ENCODE peak calls at places on chromosomes 16 and 17, in seven cellular contexts. U is fibroblast of lung, P is MM.1S, C is choroid plexus epithelial cell, E is sigmoid colon, O is SJSA1, R is NCI-H2107. S is an unnamed sample.

GRCh38 chr17:61997649-61998048 is 67.4 kb downstream of the MED13 start:
- DNase-seq in U (peak; percentile 73), P (no peak), C (peak; percentile 67), E (no peak), O (no peak), R (no peak), S (peak; percentile 77)

GRCh38 chr17:56358651-56359050 is 205.4 kb downstream of the ANKFN1 start:
- DNase-seq in U (peak; percentile 34), P (no peak), C (no peak), E (no peak), O (peak; percentile 72), R (no peak), S (no peak)

GRCh38 chr16:5523794-5524193 is 426.2 kb upstream of the EEF2KMT start:
- DNase-seq in U (no peak), P (no peak), C (no peak), E (no peak), O (no peak), R (no peak), S (no peak)

GRCh38 chr17:3531266-3532101 is 26.1 kb downstream of the TRPV3 start:
- DNase-seq in U (no peak), P (no peak), C (no peak), E (peak; percentile 71), O (no peak), R (no peak), S (no peak)

GRCh38 chr17:61451538-61452300 is 503 bp upstream of the TBX4 start:
- DNase-seq in U (no peak), P (no peak), C (no peak), E (peak; percentile 55), O (no peak), R (no peak), S (no peak)

GRCh38 chr17:36849871-36850348 is 87.4 kb upstream of the LHX1 start:
- DNase-seq in U (peak; percentile 83), P (no peak), C (peak; percentile 78), E (no peak), O (peak; percentile 54), R (no peak), S (peak; percentile 25)

GRCh38 chr16:84228321-84228838 is 11.4 kb downstream of the KCNG4 start:
- DNase-seq in U (peak; percentile 89), P (no peak), C (peak; percentile 88), E (peak; percentile 83), O (peak; percentile 68), R (no peak), S (peak; percentile 92)

GRCh38 chr16:67959520-67959919 is 8.9 kb downstream of the SLC12A4 start:
- DNase-seq in U (peak; percentile 46), P (no peak), C (peak; percentile 47), E (peak; percentile 86), O (peak; percentile 91), R (no peak), S (peak; percentile 49)

GRCh38 chr17:75352079-75352569 is 53.4 kb downstream of the GRB2 start:
- DNase-seq in U (peak; percentile 44), P (no peak), C (peak; percentile 27), E (no peak), O (no peak), R (no peak), S (no peak)

GRCh38 chr17:78736526-78737079 is 45.5 kb downstream of the CYTH1 start:
- DNase-seq in U (no peak), P (peak; percentile 90), C (no peak), E (peak; percentile 80), O (no peak), R (no peak), S (no peak)

GRCh38 chr17:43431741-43432523 is 33.1 kb downstream of the ARL4D start:
- DNase-seq in U (peak; percentile 76), P (no peak), C (peak; percentile 26), E (peak; percentile 75), O (no peak), R (no peak), S (peak; percentile 72)

GRCh38 chr16:57536306-57537193 is at the start of gene CCDC102A:
- DNase-seq in U (peak; percentile 54), P (peak; percentile 20), C (no peak), E (no peak), O (peak; percentile 58), R (no peak), S (no peak)

GRCh38 chr16:23288726-23289512 is 13.2 kb upstream of the SCNN1B start:
- DNase-seq in U (no peak), P (peak; percentile 61), C (no peak), E (no peak), O (no peak), R (no peak), S (no peak)

GRCh38 chr17:77948690-77949114 is 9.8 kb upstream of the TNRC6C start:
- DNase-seq in U (peak; percentile 67), P (no peak), C (peak; percentile 61), E (no peak), O (peak; percentile 42), R (no peak), S (peak; percentile 30)

GRCh38 chr17:6456321-6456720 is 12.1 kb downstream of the PIMREG start:
- DNase-seq in U (no peak), P (no peak), C (no peak), E (no peak), O (no peak), R (no peak), S (no peak)

GRCh38 chr16:55051571-55051970 is 120.9 kb downstream of the IRX5 start:
- DNase-seq in U (no peak), P (no peak), C (no peak), E (peak; percentile 25), O (no peak), R (no peak), S (no peak)

GRCh38 chr16:67431077-67431804 is at the start of gene HSD11B2:
- DNase-seq in U (peak; percentile 38), P (peak; percentile 43), C (peak; percentile 36), E (no peak), O (no peak), R (no peak), S (no peak)

GRCh38 chr17:79790805-79791353 is 6.0 kb downstream of the CBX8 start:
- DNase-seq in U (no peak), P (no peak), C (no peak), E (no peak), O (no peak), R (no peak), S (no peak)

GRCh38 chr17:28328325-28328724 is 6.9 kb downstream of the IFT20 start:
- DNase-seq in U (no peak), P (no peak), C (peak; percentile 87), E (peak; percentile 28), O (no peak), R (no peak), S (no peak)

GRCh38 chr16:51165043-51165442 is 14.0 kb upstream of the SALL1 start:
- DNase-seq in U (no peak), P (no peak), C (no peak), E (no peak), O (no peak), R (no peak), S (no peak)

GRCh38 chr17:68462381-68463210 is 5.3 kb upstream of the WIPI1 start:
- DNase-seq in U (peak; percentile 65), P (peak; percentile 88), C (peak; percentile 91), E (peak; percentile 78), O (peak; percentile 73), R (peak; percentile 79), S (peak; percentile 67)

GRCh38 chr17:79942591-79943353 is 92.9 kb downstream of the TBC1D16 start:
- DNase-seq in U (peak; percentile 46), P (no peak), C (no peak), E (peak; percentile 70), O (peak; percentile 69), R (no peak), S (no peak)

GRCh38 chr16:13557476-13557875 is 362.5 kb upstream of the ERCC4 start:
- DNase-seq in U (no peak), P (no peak), C (no peak), E (no peak), O (no peak), R (no peak), S (no peak)

GRCh38 chr16:31568577-31569359 is 41.1 kb downstream of the AHSP start:
- DNase-seq in U (peak; percentile 4), P (no peak), C (peak; percentile 3), E (no peak), O (no peak), R (no peak), S (no peak)

GRCh38 chr16:70252355-70252988 is 732 bp upstream of the EXOSC6 start:
- DNase-seq in U (no peak), P (no peak), C (peak; percentile 19), E (no peak), O (no peak), R (no peak), S (no peak)

GRCh38 chr16:75244844-75245758 is 6.3 kb downstream of the BCAR1 start:
- DNase-seq in U (peak; percentile 99), P (no peak), C (peak; percentile 98), E (peak; percentile 97), O (peak; percentile 100), R (no peak), S (peak; percentile 87)

GRCh38 chr17:9684955-9685621 is 39.8 kb downstream of the USP43 start:
- DNase-seq in U (peak; percentile 47), P (no peak), C (peak; percentile 23), E (no peak), O (no peak), R (no peak), S (no peak)

GRCh38 chr17:37309051-37309450 is 66.7 kb upstream of the C17orf78 start:
- DNase-seq in U (no peak), P (no peak), C (no peak), E (no peak), O (no peak), R (no peak), S (no peak)

GRCh38 chr16:12436201-12436657 is 367.5 kb downstream of the CPPED1 start:
- DNase-seq in U (no peak), P (no peak), C (no peak), E (no peak), O (no peak), R (peak; percentile 64), S (no peak)

GRCh38 chr17:10118788-10119130 is 79.6 kb downstream of the GAS7 start:
- DNase-seq in U (no peak), P (no peak), C (no peak), E (peak; percentile 56), O (no peak), R (no peak), S (no peak)

GRCh38 chr17:76714822-76715461 is 4.2 kb upstream of the MXRA7 start:
- DNase-seq in U (no peak), P (peak; percentile 81), C (peak; percentile 67), E (peak; percentile 80), O (peak; percentile 82), R (no peak), S (no peak)

GRCh38 chr17:78427140-78427539 is 48.7 kb downstream of the PGS1 start:
- DNase-seq in U (no peak), P (no peak), C (no peak), E (no peak), O (no peak), R (no peak), S (no peak)

GRCh38 chr16:72291121-72291520 is 119.2 kb upstream of the PMFBP1 start:
- DNase-seq in U (peak; percentile 77), P (no peak), C (peak; percentile 60), E (no peak), O (peak; percentile 90), R (no peak), S (peak; percentile 2)

GRCh38 chr17:37643829-37644228 is 583 bp upstream of the DDX52 start:
- DNase-seq in U (peak; percentile 33), P (no peak), C (no peak), E (no peak), O (no peak), R (no peak), S (no peak)